ENCODE peak calls at places on chromosomes 16 and 17, in four cellular contexts. H is chondrocyte, F is NCI-H2081, O is choroid plexus epithelial cell. V is an unnamed sample.

GRCh38 chr17:28973414-28973813 is 22.1 kb upstream of the PHF12 start:
- DNase-seq in H (no peak), F (no peak), O (peak), V (peak)

GRCh38 chr17:9780552-9780951 is 10.8 kb downstream of the DHRS7C start:
- DNase-seq in H (no peak), F (no peak), O (no peak), V (no peak)

GRCh38 chr16:76577003-76577402 is 299.8 kb downstream of the CNTNAP4 start:
- DNase-seq in H (no peak), F (no peak), O (no peak), V (no peak)

GRCh38 chr17:64156670-64157069 is 26.7 kb upstream of the ERN1 start:
- DNase-seq in H (no peak), F (no peak), O (no peak), V (no peak)

GRCh38 chr17:68595986-68596385 is 5.2 kb downstream of the FAM20A start:
- DNase-seq in H (no peak), F (no peak), O (no peak), V (no peak)

GRCh38 chr16:27408012-27408601 is 6.1 kb downstream of the IL21R start:
- DNase-seq in H (no peak), F (no peak), O (peak), V (no peak)

GRCh38 chr17:36980281-36980761 is 31.6 kb downstream of the AATF start:
- DNase-seq in H (no peak), F (no peak), O (peak), V (no peak)

GRCh38 chr16:714079-714478 is 839 bp upstream of the METRN start:
- DNase-seq in H (no peak), F (no peak), O (peak), V (no peak)

GRCh38 chr17:63439682-63440081 is 6.4 kb downstream of the CYB561 start:
- DNase-seq in H (no peak), F (no peak), O (peak), V (no peak)

GRCh38 chr16:58508671-58509251 is 6.6 kb upstream of the SETD6 start:
- DNase-seq in H (peak), F (no peak), O (no peak), V (no peak)

GRCh38 chr16:53103811-53104210 is 49.0 kb downstream of the CHD9 start:
- DNase-seq in H (no peak), F (no peak), O (no peak), V (no peak)

GRCh38 chr17:44074231-44074910 is 3.8 kb downstream of the G6PC3 start:
- DNase-seq in H (no peak), F (no peak), O (no peak), V (no peak)

GRCh38 chr17:65629234-65629690 is 67.8 kb upstream of the AXIN2 start:
- DNase-seq in H (no peak), F (no peak), O (peak), V (no peak)

GRCh38 chr17:51119415-51120356 is 982 bp downstream of the SPAG9 start:
- DNase-seq in H (no peak), F (peak), O (peak), V (peak)

GRCh38 chr16:79601092-79601977 is 798 bp upstream of the MAF start:
- DNase-seq in H (no peak), F (no peak), O (peak), V (peak)

GRCh38 chr16:77660311-77660710 is 62.0 kb upstream of the NUDT7 start:
- DNase-seq in H (no peak), F (no peak), O (peak), V (peak)

GRCh38 chr17:69414408-69415274 is at the start of gene MAP2K6:
- DNase-seq in H (no peak), F (peak), O (peak), V (peak)

GRCh38 chr16:17853958-17854357 is 383.2 kb upstream of the XYLT1 start:
- DNase-seq in H (no peak), F (no peak), O (no peak), V (no peak)

GRCh38 chr16:88650749-88651275 is at the start of gene CYBA:
- DNase-seq in H (peak), F (peak), O (peak), V (peak)

GRCh38 chr17:65018612-65019290 is 37.8 kb downstream of the GNA13 start:
- DNase-seq in H (no peak), F (no peak), O (peak), V (no peak)

GRCh38 chr16:4915226-4915761 is 21.7 kb downstream of the PPL start:
- DNase-seq in H (no peak), F (no peak), O (peak), V (no peak)

GRCh38 chr16:11129378-11129781 is 126.6 kb downstream of the SOCS1 start:
- DNase-seq in H (peak), F (no peak), O (no peak), V (no peak)

GRCh38 chr16:19393226-19394074 is 24.2 kb upstream of the TMC5 start:
- DNase-seq in H (no peak), F (no peak), O (no peak), V (no peak)

GRCh38 chr16:19323596-19323995 is 38.1 kb downstream of the CLEC19A start:
- DNase-seq in H (no peak), F (no peak), O (no peak), V (no peak)

GRCh38 chr17:17150450-17150804 is 55.7 kb downstream of the PLD6 start:
- DNase-seq in H (no peak), F (no peak), O (no peak), V (no peak)

GRCh38 chr16:2009791-2010510 is at the start of gene ZNF598:
- DNase-seq in H (no peak), F (peak), O (peak), V (peak)

GRCh38 chr16:53378138-53378537 is 56.1 kb upstream of the RBL2 start:
- DNase-seq in H (no peak), F (no peak), O (no peak), V (no peak)

GRCh38 chr16:83631006-83631405 is 176.8 kb upstream of the HSBP1 start:
- DNase-seq in H (no peak), F (no peak), O (no peak), V (no peak)

GRCh38 chr17:7922499-7923289 is 6.6 kb upstream of the RNF227 start:
- DNase-seq in H (no peak), F (no peak), O (peak), V (peak)

GRCh38 chr17:31492880-31493655 is 101.6 kb downstream of the RAB11FIP4 start:
- DNase-seq in H (no peak), F (no peak), O (no peak), V (no peak)

GRCh38 chr17:36485805-36486203 is 677 bp upstream of the ZNHIT3 start:
- DNase-seq in H (peak), F (peak), O (no peak), V (no peak)

GRCh38 chr17:12667299-12667958 is 1.7 kb downstream of the MYOCD start:
- DNase-seq in H (no peak), F (no peak), O (peak), V (peak)

GRCh38 chr16:51402239-51402638 is 251.2 kb upstream of the SALL1 start:
- DNase-seq in H (no peak), F (no peak), O (no peak), V (no peak)

GRCh38 chr16:15913046-15913698 is 24.8 kb upstream of the CEP20 start:
- DNase-seq in H (peak), F (no peak), O (no peak), V (no peak)

GRCh38 chr17:29177871-29178749 is 2.1 kb downstream of the MYO18A start:
- DNase-seq in H (no peak), F (no peak), O (no peak), V (no peak)

GRCh38 chr17:61670691-61671090 is 79.7 kb upstream of the NACA2 start:
- DNase-seq in H (no peak), F (no peak), O (no peak), V (no peak)

GRCh38 chr16:53080345-53081031 is 25.7 kb downstream of the CHD9 start:
- DNase-seq in H (no peak), F (no peak), O (peak), V (peak)

GRCh38 chr16:64543401-64543800 is 578.5 kb downstream of the CDH11 start:
- DNase-seq in H (no peak), F (no peak), O (no peak), V (no peak)

V was measured in Ammon's horn.